ENCODE peak calls at places on chromosomes 11 and 22, in nine cellular contexts. Z is body of pancreas; D is Right ventricle myocardium inferior; F is psoas muscle; X is T-helper 17 cell; A is stimulated activated effector memory CD8-positive, alpha-beta T cell treated with anti-CD3 and anti-CD28 coated beads, Interleukin-12 subunit alpha, Interleukin-12 subunit beta, amount 100 ng/mL, for 72 hours; S is CD8-positive, alpha-beta T cell; O is naive thymus-derived CD8-positive, alpha-beta T cell; Y is effector memory CD8-positive, alpha-beta T cell. J is an unnamed sample.

GRCh38 chr11:80317612-80318011 is 876.8 kb upstream of the TENM4 start:
- ATAC-seq in X (no peak), D (no peak), Y (no peak), Z (no peak), F (no peak), S (no peak), A (no peak), O (no peak), J (no peak)

GRCh38 chr11:13338437-13339069 is 61.0 kb downstream of the BMAL1 start:
- ATAC-seq in X (peak), Y (peak), F (peak), S (peak), A (peak), Z (no peak), D (no peak), O (peak), J (peak)

GRCh38 chr22:29145321-29146072 is 60.2 kb upstream of the EMID1 start:
- ATAC-seq in D (no peak), A (no peak), O (no peak), S (no peak), F (peak), X (no peak), Z (peak), Y (no peak), J (no peak)

GRCh38 chr11:6693342-6694228 is 10.4 kb upstream of the MRPL17 start:
- ATAC-seq in S (peak), X (peak), F (peak), O (peak), Z (no peak), A (peak), Y (peak), D (peak), J (peak)

GRCh38 chr22:30234786-30235470 is 11.6 kb downstream of the LIF start:
- ATAC-seq in S (no peak), F (no peak), D (no peak), O (no peak), A (peak), Z (peak), Y (no peak), X (no peak), J (peak)

GRCh38 chr11:11786771-11787170 is 55.0 kb upstream of the USP47 start:
- ATAC-seq in X (no peak), A (no peak), O (no peak), Z (no peak), S (no peak), F (peak), D (no peak), Y (no peak), J (no peak)

GRCh38 chr11:126012852-126013251 is 49.8 kb downstream of the CDON start:
- ATAC-seq in F (no peak), A (no peak), O (no peak), Z (no peak), Y (no peak), X (no peak), D (no peak), S (no peak), J (no peak)

GRCh38 chr11:122202951-122203456 is 87.0 kb upstream of the BLID start:
- ATAC-seq in Z (peak), S (no peak), X (peak), A (peak), D (peak), F (peak), Y (no peak), O (peak), J (peak)

GRCh38 chr11:121656333-121657090 is 203.7 kb upstream of the SORL1-AS1 start:
- ATAC-seq in Y (no peak), D (peak), O (no peak), A (no peak), X (no peak), F (peak), Z (peak), S (no peak), J (no peak)

GRCh38 chr11:60396382-60396781 is at the start of gene MS4A14:
- ATAC-seq in A (peak), Z (no peak), D (no peak), X (no peak), O (no peak), F (no peak), Y (no peak), S (no peak), J (peak)

GRCh38 chr11:64259533-64260067 is 8.3 kb downstream of the PLCB3 start:
- ATAC-seq in A (peak), S (no peak), D (no peak), Y (peak), F (no peak), X (peak), O (no peak), Z (no peak), J (no peak)

GRCh38 chr11:122319842-122320555 is 204.0 kb upstream of the BLID start:
- ATAC-seq in D (no peak), F (no peak), S (no peak), Y (no peak), O (no peak), X (no peak), A (no peak), Z (no peak), J (no peak)

GRCh38 chr11:123518496-123519054 is 88.5 kb downstream of the GRAMD1B start:
- ATAC-seq in D (no peak), X (no peak), A (peak), Z (no peak), F (no peak), Y (peak), O (no peak), S (no peak), J (no peak)

GRCh38 chr11:113840932-113841664 is 34.3 kb downstream of the USP28 start:
- ATAC-seq in A (no peak), X (no peak), Z (no peak), D (peak), O (no peak), S (no peak), F (no peak), Y (peak), J (no peak)

GRCh38 chr11:120258661-120259060 is 18.7 kb downstream of the POU2F3 start:
- ATAC-seq in S (no peak), A (no peak), Y (no peak), Z (no peak), O (no peak), X (no peak), F (no peak), D (no peak), J (no peak)

GRCh38 chr11:35211952-35212351 is 73.0 kb downstream of the CD44 start:
- ATAC-seq in X (no peak), S (no peak), O (no peak), Z (no peak), F (no peak), D (no peak), Y (no peak), A (no peak), J (peak)

GRCh38 chr11:131404010-131404409 is 33.6 kb downstream of the NTM start:
- ATAC-seq in O (no peak), F (no peak), Y (no peak), X (no peak), S (no peak), A (no peak), Z (no peak), D (no peak), J (no peak)

GRCh38 chr11:85281550-85281949 is 345.6 kb downstream of the DLG2 start:
- ATAC-seq in F (no peak), A (no peak), X (no peak), S (no peak), Z (no peak), O (no peak), Y (no peak), D (no peak), J (no peak)

GRCh38 chr11:68643576-68643975 is 40.8 kb upstream of the GAL start:
- ATAC-seq in Z (no peak), S (no peak), D (no peak), O (no peak), Y (no peak), F (no peak), A (no peak), X (no peak), J (no peak)

GRCh38 chr22:46349681-46350080 is 14.2 kb downstream of the TRMU start:
- ATAC-seq in A (no peak), Y (no peak), X (no peak), F (no peak), S (no peak), O (no peak), D (no peak), Z (peak), J (no peak)

GRCh38 chr22:44741929-44742328 is 10.4 kb upstream of the ARHGAP8 start:
- ATAC-seq in S (no peak), A (no peak), X (no peak), Z (no peak), Y (no peak), D (no peak), O (no peak), F (no peak), J (no peak)

GRCh38 chr11:131217313-131218297 is 152.8 kb upstream of the NTM start:
- ATAC-seq in Z (no peak), D (no peak), F (no peak), O (no peak), X (no peak), A (no peak), S (no peak), Y (no peak), J (no peak)

GRCh38 chr11:111963786-111964385 is 26.7 kb downstream of the DIXDC1 start:
- ATAC-seq in F (no peak), Y (no peak), O (no peak), Z (no peak), D (no peak), A (peak), X (no peak), S (no peak), J (no peak)

GRCh38 chr11:47244664-47245350 is 3.8 kb downstream of the ACP2 start:
- ATAC-seq in D (peak), Y (no peak), F (no peak), S (no peak), O (no peak), X (no peak), A (no peak), Z (no peak), J (peak)

GRCh38 chr11:87097582-87097981 is 59.8 kb downstream of the TMEM135 start:
- ATAC-seq in O (peak), Z (peak), F (peak), A (peak), Y (peak), S (peak), X (peak), D (peak), J (no peak)

GRCh38 chr11:91350931-91351330 is 873.7 kb upstream of the FAT3 start:
- ATAC-seq in O (no peak), D (no peak), X (no peak), F (no peak), Y (no peak), S (no peak), Z (no peak), A (no peak), J (no peak)

GRCh38 chr11:35293034-35293433 is 126.3 kb downstream of the SLC1A2 start:
- ATAC-seq in S (no peak), D (no peak), X (no peak), A (no peak), O (no peak), F (no peak), Y (no peak), Z (no peak), J (no peak)

GRCh38 chr11:94511932-94512781 is at the start of gene C11orf97:
- ATAC-seq in Y (peak), O (peak), S (peak), A (peak), D (peak), X (peak), F (peak), Z (peak), J (peak)

GRCh38 chr22:29408925-29409324 is 20.6 kb upstream of the AP1B1 start:
- ATAC-seq in X (no peak), Y (no peak), F (no peak), S (no peak), Z (no peak), D (no peak), O (no peak), A (no peak), J (no peak)

GRCh38 chr11:10623797-10624761 is 55.6 kb upstream of the LYVE1 start:
- ATAC-seq in Z (no peak), D (no peak), F (peak), X (no peak), A (no peak), Y (no peak), S (no peak), O (no peak), J (peak)

GRCh38 chr22:38863531-38864131 is 8.4 kb downstream of the CBX6 start:
- ATAC-seq in F (no peak), Z (no peak), S (no peak), O (no peak), D (no peak), X (no peak), Y (no peak), A (no peak), J (no peak)

GRCh38 chr11:33719587-33719986 is 16.6 kb downstream of the CD59 start:
- ATAC-seq in X (no peak), O (no peak), S (no peak), Y (no peak), D (no peak), A (no peak), Z (no peak), F (no peak), J (no peak)

GRCh38 chr22:39135092-39135896 is 17.2 kb downstream of the CBX7 start:
- ATAC-seq in D (peak), A (peak), Z (peak), F (peak), O (peak), Y (peak), S (peak), X (peak), J (peak)

GRCh38 chr11:46413755-46414465 is 22.3 kb upstream of the CHRM4 start:
- ATAC-seq in O (peak), D (no peak), S (peak), X (no peak), Z (no peak), A (no peak), F (no peak), Y (no peak), J (no peak)

GRCh38 chr11:12201016-12201985 is 90.9 kb downstream of the MICAL2 start:
- ATAC-seq in Y (no peak), Z (peak), D (peak), O (no peak), F (peak), A (no peak), S (no peak), X (no peak), J (peak)